ENCODE peak calls at places on chromosomes 1 and 21, in four cellular contexts. Z, N, A and H are unnamed samples.

GRCh38 chr1:8365661-8366362 is 47.9 kb downstream of the SLC45A1 start:
- DNase-seq in A (no peak), N (no peak), Z (no peak), H (no peak)

GRCh38 chr1:230982698-230983097 is 3.8 kb downstream of the ARV1 start:
- DNase-seq in Z (no peak), A (no peak), N (peak), H (no peak)

GRCh38 chr1:91684599-91685196 is 184.0 kb downstream of the CDC7 start:
- DNase-seq in N (peak), A (no peak), Z (no peak), H (no peak)

GRCh38 chr1:59730759-59731478 is 83.8 kb upstream of the HOOK1 start:
- DNase-seq in Z (no peak), N (peak), A (peak), H (peak)

GRCh38 chr1:86517336-86517735 is 29.5 kb upstream of the CLCA4 start:
- DNase-seq in A (no peak), Z (no peak), N (no peak), H (no peak)

GRCh38 chr1:41955461-41956159 is 36.9 kb upstream of the HIVEP3 start:
- DNase-seq in A (no peak), N (peak), Z (no peak), H (no peak)

GRCh38 chr1:35031103-35031452 is 667 bp downstream of the ZMYM6 start:
- DNase-seq in A (no peak), N (peak), Z (peak), H (peak)

GRCh38 chr1:51945591-51945990 is 44.9 kb downstream of the RAB3B start:
- DNase-seq in N (peak), Z (no peak), A (no peak), H (no peak)

GRCh38 chr1:234869182-234870019 is 259.2 kb downstream of the TOMM20 start:
- DNase-seq in N (no peak), Z (no peak), A (no peak), H (no peak)

GRCh38 chr1:6252374-6252710 is 8.4 kb downstream of the HES3 start:
- DNase-seq in A (no peak), N (no peak), Z (no peak), H (no peak)

GRCh38 chr1:225973158-225973557 is 26.0 kb downstream of the SDE2 start:
- DNase-seq in A (no peak), Z (no peak), N (no peak), H (no peak)

GRCh38 chr1:109764561-109765482 is 1.1 kb upstream of the EPS8L3 start:
- DNase-seq in A (no peak), N (no peak), Z (no peak), H (no peak)

GRCh38 chr1:1305300-1306069 is 2.2 kb downstream of the ACAP3 start:
- DNase-seq in A (no peak), N (peak), Z (no peak), H (peak)

GRCh38 chr1:19087737-19088594 is 122.1 kb downstream of the UBR4 start:
- DNase-seq in A (no peak), Z (no peak), N (no peak), H (no peak)

GRCh38 chr1:220511183-220511582 is 16.8 kb upstream of the MARK1 start:
- DNase-seq in N (no peak), A (no peak), Z (no peak), H (no peak)

GRCh38 chr1:233704125-233704881 is 90.4 kb downstream of the KCNK1 start:
- DNase-seq in A (no peak), N (peak), Z (no peak), H (no peak)

GRCh38 chr1:73711089-73711488 is 486.9 kb downstream of the LRRIQ3 start:
- DNase-seq in A (no peak), N (no peak), Z (no peak), H (no peak)

GRCh38 chr1:159938221-159938852 is 7.1 kb downstream of the IGSF9 start:
- DNase-seq in N (no peak), A (no peak), Z (no peak), H (no peak)

GRCh38 chr21:45353200-45353599 is 51.8 kb upstream of the COL18A1 start:
- DNase-seq in Z (no peak), N (no peak), A (no peak), H (no peak)

GRCh38 chr1:219000606-219001005 is 173.1 kb upstream of the LYPLAL1 start:
- DNase-seq in A (no peak), Z (no peak), N (no peak), H (no peak)

GRCh38 chr1:207268337-207268736 is 53.1 kb upstream of the CD55 start:
- DNase-seq in Z (no peak), N (no peak), A (no peak), H (no peak)

GRCh38 chr1:184822267-184822666 is 67.6 kb upstream of the EDEM3 start:
- DNase-seq in A (no peak), N (no peak), Z (no peak), H (no peak)

GRCh38 chr1:29453502-29454240 is 217.3 kb downstream of the PTPRU start:
- DNase-seq in Z (peak), A (no peak), N (peak), H (no peak)

GRCh38 chr1:59005491-59006308 is 221.9 kb upstream of the JUN start:
- DNase-seq in A (no peak), N (no peak), Z (no peak), H (no peak)

GRCh38 chr1:172135076-172135672 is 285.3 kb upstream of the C1orf105 start:
- DNase-seq in A (no peak), N (no peak), Z (peak), H (no peak)

GRCh38 chr1:29134695-29135028 is 11.0 kb upstream of the TMEM200B start:
- DNase-seq in Z (no peak), A (no peak), N (no peak), H (no peak)

GRCh38 chr1:207752456-207753132 is 740 bp downstream of the CD46 start:
- DNase-seq in A (no peak), N (peak), Z (peak), H (no peak)

GRCh38 chr1:33349081-33349759 is 28.3 kb upstream of the A3GALT2 start:
- DNase-seq in A (peak), Z (peak), N (peak), H (no peak)

GRCh38 chr1:109918077-109918606 is 7.5 kb downstream of the CSF1 start:
- DNase-seq in A (no peak), Z (no peak), N (no peak), H (no peak)

GRCh38 chr1:93172778-93173177 is 7.4 kb downstream of the TMED5 start:
- DNase-seq in N (no peak), A (no peak), Z (no peak), H (no peak)

GRCh38 chr1:156164465-156164831 is 11.1 kb downstream of the SEMA4A start:
- DNase-seq in N (no peak), Z (no peak), A (no peak), H (no peak)

GRCh38 chr1:11765661-11766428 is 3.9 kb downstream of the C1orf167 start:
- DNase-seq in Z (no peak), N (no peak), A (no peak), H (no peak)

GRCh38 chr1:210358511-210359148 is 29.9 kb downstream of the HHAT start:
- DNase-seq in A (no peak), Z (no peak), N (no peak), H (no peak)